ENCODE peak calls at places on chromosomes 12 and 14, in seven cellular contexts. U, A, W, K, R, G and J are unnamed samples.

GRCh38 chr14:56318393-56319115 is 200.3 kb downstream of the PELI2 start:
- DNase-seq in U (no peak), A (no peak), W (no peak), K (no peak), R (peak), G (no peak), J (no peak)

GRCh38 chr14:65972891-65973290 is 513.3 kb upstream of the CCDC196 start:
- DNase-seq in U (no peak), A (no peak), W (no peak), K (no peak), R (no peak), G (no peak), J (no peak)

GRCh38 chr12:14776236-14776959 is 26.9 kb downstream of the WBP11 start:
- DNase-seq in U (no peak), A (no peak), W (no peak), K (no peak), R (no peak), G (no peak), J (no peak)

GRCh38 chr14:104794641-104795467 is 694 bp downstream of the AKT1 start:
- DNase-seq in U (peak), A (peak), W (peak), K (no peak), R (no peak), G (peak), J (no peak)

GRCh38 chr14:101007765-101008164 is 104.2 kb upstream of the RTL1 start:
- DNase-seq in U (no peak), A (no peak), W (no peak), K (no peak), R (no peak), G (no peak), J (no peak)

GRCh38 chr12:95898081-95898480 is 39.3 kb downstream of the SNRPF start:
- DNase-seq in U (no peak), A (no peak), W (no peak), K (no peak), R (no peak), G (no peak), J (no peak)

GRCh38 chr12:114625294-114625851 is 58.6 kb downstream of the TBX3 start:
- DNase-seq in U (peak), A (peak), W (peak), K (no peak), R (no peak), G (peak), J (peak)

GRCh38 chr14:100532916-100533630 is 54.1 kb downstream of the BEGAIN start:
- DNase-seq in U (peak), A (no peak), W (no peak), K (peak), R (peak), G (peak), J (no peak)

GRCh38 chr12:108842364-108842763 is 15.0 kb downstream of the SSH1 start:
- DNase-seq in U (no peak), A (no peak), W (no peak), K (no peak), R (no peak), G (no peak), J (no peak)

GRCh38 chr12:98499668-98500456 is 15.5 kb upstream of the TMPO start:
- DNase-seq in U (no peak), A (no peak), W (no peak), K (no peak), R (no peak), G (no peak), J (no peak)

GRCh38 chr12:27919671-27920235 is 52.8 kb downstream of the PTHLH start:
- DNase-seq in U (no peak), A (no peak), W (no peak), K (no peak), R (peak), G (no peak), J (no peak)

GRCh38 chr14:22002860-22003284 is 329.3 kb upstream of the OR4E1 start:
- DNase-seq in U (no peak), A (no peak), W (peak), K (no peak), R (no peak), G (no peak), J (no peak)

GRCh38 chr14:58104808-58105207 is 47.2 kb downstream of the ARMH4 start:
- DNase-seq in U (no peak), A (no peak), W (no peak), K (no peak), R (no peak), G (no peak), J (no peak)

GRCh38 chr12:79162948-79163347 is 298.4 kb downstream of the SYT1 start:
- DNase-seq in U (no peak), A (no peak), W (no peak), K (no peak), R (no peak), G (no peak), J (no peak)

GRCh38 chr14:59020382-59020781 is 168.1 kb upstream of the DAAM1 start:
- DNase-seq in U (no peak), A (no peak), W (no peak), K (no peak), R (no peak), G (no peak), J (no peak)

GRCh38 chr12:21117995-21118394 is 13.0 kb upstream of the SLCO1B1 start:
- DNase-seq in U (no peak), A (no peak), W (no peak), K (no peak), R (no peak), G (no peak), J (no peak)

GRCh38 chr14:92160619-92161018 is 38.9 kb downstream of the CPSF2 start:
- DNase-seq in U (peak), A (no peak), W (no peak), K (no peak), R (no peak), G (no peak), J (peak)

GRCh38 chr12:123367511-123367910 is 2.9 kb upstream of the SBNO1 start:
- DNase-seq in U (no peak), A (no peak), W (no peak), K (peak), R (no peak), G (no peak), J (no peak)

GRCh38 chr12:9741726-9742125 is 8.8 kb upstream of the CLECL1 start:
- DNase-seq in U (peak), A (no peak), W (peak), K (no peak), R (no peak), G (peak), J (no peak)

GRCh38 chr12:47415054-47415453 is 290.8 kb downstream of the RPAP3 start:
- DNase-seq in U (no peak), A (no peak), W (no peak), K (no peak), R (no peak), G (no peak), J (no peak)

GRCh38 chr12:105382771-105383632 is 52.5 kb downstream of the C12orf75 start:
- DNase-seq in U (no peak), A (peak), W (no peak), K (no peak), R (peak), G (no peak), J (peak)

GRCh38 chr12:46373303-46374182 is 970 bp upstream of the SLC38A2 start:
- DNase-seq in U (peak), A (no peak), W (peak), K (peak), R (no peak), G (peak), J (no peak)

GRCh38 chr14:38255408-38255672 is 553 bp downstream of the CLEC14A start:
- DNase-seq in U (no peak), A (no peak), W (no peak), K (no peak), R (no peak), G (no peak), J (no peak)

GRCh38 chr14:69046468-69046867 is 67.4 kb upstream of the ACTN1 start:
- DNase-seq in U (no peak), A (no peak), W (peak), K (peak), R (no peak), G (peak), J (no peak)

GRCh38 chr14:60349663-60350365 is 100.8 kb downstream of the PPM1A start:
- DNase-seq in U (no peak), A (peak), W (peak), K (no peak), R (no peak), G (peak), J (no peak)

GRCh38 chr14:35480119-35480769 is 53.7 kb upstream of the INSM2 start:
- DNase-seq in U (no peak), A (no peak), W (no peak), K (no peak), R (no peak), G (no peak), J (no peak)

GRCh38 chr12:56193025-56193578 is 3.8 kb upstream of the SMARCC2 start:
- DNase-seq in U (peak), A (peak), W (peak), K (peak), R (no peak), G (peak), J (peak)

GRCh38 chr12:25286837-25287236 is 36.1 kb upstream of the KRAS start:
- DNase-seq in U (no peak), A (no peak), W (no peak), K (no peak), R (no peak), G (no peak), J (no peak)

GRCh38 chr14:75821828-75822521 is 159.8 kb downstream of the TGFB3 start:
- DNase-seq in U (peak), A (no peak), W (no peak), K (no peak), R (no peak), G (no peak), J (no peak)

GRCh38 chr12:111636209-111636928 is 37.3 kb upstream of the ATXN2 start:
- DNase-seq in U (peak), A (no peak), W (peak), K (peak), R (peak), G (peak), J (no peak)

GRCh38 chr14:53953828-53954550 is 2.6 kb downstream of the BMP4 start:
- DNase-seq in U (peak), A (no peak), W (peak), K (peak), R (no peak), G (no peak), J (no peak)

GRCh38 chr14:51597511-51597920 is 54.2 kb upstream of the FRMD6 start:
- DNase-seq in U (no peak), A (no peak), W (no peak), K (no peak), R (no peak), G (no peak), J (no peak)

DNA sequence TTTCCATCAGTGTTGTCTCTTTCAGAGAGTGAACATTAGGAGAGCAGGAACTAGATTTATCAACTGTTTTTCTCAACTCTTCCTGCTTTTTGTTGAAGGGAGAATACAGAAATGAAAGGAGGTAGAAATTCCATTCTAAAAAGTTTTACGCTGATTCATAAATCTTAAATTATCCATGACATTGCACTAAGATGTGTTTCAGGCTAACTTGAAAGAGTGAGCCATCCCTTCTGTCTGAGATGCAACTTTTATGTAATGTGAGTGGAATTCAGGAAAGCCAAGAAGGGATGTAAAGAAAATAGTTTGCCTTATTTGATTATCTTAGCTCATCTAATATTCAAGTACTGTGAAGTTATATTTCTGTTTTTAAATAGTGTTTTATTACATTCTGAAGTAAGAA is 349.5 kb upstream of the RGS6 start:
- DNase-seq in U (no peak), A (no peak), W (no peak), K (no peak), R (no peak), G (no peak), J (no peak)
- TF ChIP-seq POLR2AphosphoS5 in U (no peak), A (no peak), W (no peak), K (no peak), R (no peak), G (no peak), J (no peak)

DNA sequence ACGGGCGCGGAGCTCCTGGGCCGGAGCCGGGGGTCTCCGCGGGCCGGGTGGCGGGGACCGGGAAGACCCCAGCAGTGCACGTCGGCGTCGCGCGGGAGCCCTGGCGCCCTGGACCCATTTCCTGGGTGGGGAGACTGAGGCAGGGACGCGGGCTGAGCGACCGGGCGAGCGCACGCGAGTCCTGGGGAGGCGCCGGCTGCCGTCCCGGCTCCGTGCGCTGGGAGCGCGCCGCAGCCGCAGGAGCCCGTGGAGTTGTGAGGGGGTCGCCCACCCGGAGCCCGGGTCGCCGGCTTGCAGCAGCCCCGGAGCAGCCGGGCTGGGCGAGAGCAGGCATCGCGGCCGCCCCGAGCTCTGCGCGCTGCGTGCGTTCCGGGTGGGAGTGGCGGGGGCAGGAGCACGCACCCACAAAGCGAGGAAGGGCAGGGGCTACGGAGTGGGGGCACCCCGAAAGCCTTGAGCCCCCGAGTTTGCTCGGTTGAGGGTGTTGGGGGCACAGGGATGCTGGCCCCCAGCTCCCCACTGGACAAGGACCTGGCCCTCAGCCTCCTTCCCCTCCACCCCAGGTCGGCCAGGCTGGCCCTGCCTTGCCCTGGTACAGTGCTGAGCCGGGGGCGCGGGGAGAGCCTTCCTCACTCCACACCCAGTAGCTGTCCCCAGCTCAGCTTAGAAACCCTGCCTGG is 618 bp downstream of the MMP17 start:
- DNase-seq in U (no peak), A (no peak), W (no peak), K (no peak), R (no peak), G (no peak), J (no peak)
- TF ChIP-seq POLR2AphosphoS5 in U (no peak), A (no peak), W (no peak), K (no peak), R (no peak), G (no peak), J (no peak)

GRCh38 chr12:127726928-127727327 is 540.0 kb upstream of the TMEM132C start:
- DNase-seq in U (no peak), A (no peak), W (no peak), K (no peak), R (no peak), G (no peak), J (no peak)
- TF ChIP-seq POLR2AphosphoS5 in U (no peak), A (no peak), W (no peak), K (no peak), R (no peak), G (no peak), J (no peak)

GRCh38 chr12:65911321-65911720 is 87.0 kb downstream of the HMGA2 start:
- DNase-seq in U (no peak), A (no peak), W (peak), K (no peak), R (no peak), G (no peak), J (no peak)
- TF ChIP-seq POLR2AphosphoS5 in U (no peak), A (no peak), W (no peak), K (no peak), R (no peak), G (no peak), J (no peak)

GRCh38 chr14:103337794-103338193 is 3.8 kb downstream of the EIF5 start:
- DNase-seq in U (no peak), A (no peak), W (no peak), K (no peak), R (no peak), G (no peak), J (no peak)

GRCh38 chr14:103339561-103339960 is 5.5 kb downstream of the EIF5 start:
- DNase-seq in U (no peak), A (no peak), W (no peak), K (no peak), R (no peak), G (no peak), J (no peak)

GRCh38 chr14:103341250-103342129 is 7.5 kb downstream of the EIF5 start:
- DNase-seq in U (no peak), A (no peak), W (no peak), K (no peak), R (no peak), G (no peak), J (no peak)

GRCh38 chr14:103343164-103343879 is 9.3 kb downstream of the EIF5 start:
- DNase-seq in U (no peak), A (no peak), W (no peak), K (no peak), R (no peak), G (no peak), J (no peak)

DNA sequence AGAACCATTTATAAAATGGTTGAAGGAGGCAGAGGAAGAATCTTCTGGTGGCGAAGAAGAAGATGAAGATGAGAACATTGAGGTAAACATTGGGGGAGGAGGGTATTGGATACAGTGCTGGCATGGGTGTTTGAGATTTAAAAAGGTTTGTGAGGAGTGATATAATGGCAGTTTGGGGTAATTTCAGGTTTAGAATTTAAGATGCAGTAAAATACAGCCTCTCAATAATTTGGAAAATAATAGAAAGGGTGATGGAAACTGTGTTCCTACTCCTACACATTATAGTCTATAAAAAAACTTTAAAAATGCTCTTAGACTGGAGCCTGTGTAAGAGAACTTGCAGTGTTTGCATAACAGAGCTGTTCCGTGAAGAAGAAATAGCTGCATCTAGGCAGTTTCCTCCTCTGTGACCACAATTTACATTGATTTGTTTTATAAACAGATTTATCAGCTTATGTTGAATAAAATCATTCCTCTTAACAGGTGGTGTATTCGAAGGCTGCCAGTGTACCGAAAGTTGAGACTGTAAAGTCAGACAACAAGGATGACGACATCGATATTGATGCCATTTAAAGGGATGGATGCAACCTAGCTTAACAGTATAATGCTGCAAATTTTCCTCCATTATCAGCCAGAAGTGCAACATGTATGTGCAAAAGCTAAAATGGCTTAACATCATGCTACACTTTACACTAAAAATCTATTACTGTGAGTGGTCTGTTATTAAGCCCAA is 6.6 kb downstream of the EIF5 start:
- DNase-seq in U (no peak), A (no peak), W (no peak), K (no peak), R (no peak), G (no peak), J (peak)
- TF ChIP-seq POLR2AphosphoS5 in U (no peak), A (no peak), W (no peak), K (no peak), R (no peak), G (no peak), J (no peak)

GRCh38 chr12:89521348-89522238 is 3.0 kb downstream of the GALNT4 start:
- DNase-seq in U (no peak), A (no peak), W (no peak), K (no peak), R (no peak), G (no peak), J (no peak)
- TF ChIP-seq POLR2AphosphoS5 in U (no peak), A (no peak), W (no peak), K (no peak), R (no peak), G (no peak), J (no peak)